ENCODE peak calls at places on chromosomes 2 and 18, in four cellular contexts. I, E, A and U are unnamed samples.

GRCh38 chr2:133908171-133908570 is 339.9 kb upstream of the NCKAP5 start:
- DNase-seq in I (no peak), A (no peak), E (no peak), U (no peak)

GRCh38 chr2:72015281-72015680 is 132.4 kb downstream of the CYP26B1 start:
- DNase-seq in E (no peak), A (peak; percentile 29), I (no peak), U (no peak)

GRCh38 chr2:8976419-8976818 is 27.1 kb downstream of the MBOAT2 start:
- DNase-seq in I (no peak), A (peak; percentile 55), E (no peak), U (no peak)

GRCh38 chr2:106953236-106953635 is 67.3 kb upstream of the ST6GAL2 start:
- DNase-seq in E (no peak), A (no peak), I (no peak), U (no peak)

GRCh38 chr18:3594760-3595241 is 144.8 kb downstream of the TGIF1 start:
- DNase-seq in E (no peak), I (no peak), A (peak; percentile 78), U (peak; percentile 64)

GRCh38 chr2:196077821-196078220 is 9.2 kb upstream of the DNAH7 start:
- DNase-seq in I (no peak), A (no peak), E (no peak), U (no peak)

GRCh38 chr2:134508396-134508795 is 210.4 kb downstream of the TMEM163 start:
- DNase-seq in A (no peak), I (no peak), E (no peak), U (no peak)

GRCh38 chr2:197054437-197054836 is 127.9 kb upstream of the PGAP1 start:
- DNase-seq in A (no peak), E (no peak), I (no peak), U (no peak)

GRCh38 chr18:79481041-79481790 is 85.5 kb downstream of the NFATC1 start:
- DNase-seq in A (no peak), I (peak; percentile 9), E (no peak), U (no peak)

GRCh38 chr2:224882291-224883171 is 159.7 kb downstream of the DOCK10 start:
- DNase-seq in A (peak; percentile 74), I (no peak), E (peak; percentile 61), U (no peak)

GRCh38 chr2:40315684-40316083 is 136.2 kb downstream of the SLC8A1 start:
- DNase-seq in E (no peak), I (no peak), A (peak; percentile 72), U (no peak)

GRCh38 chr2:48694143-48694542 is 61.4 kb downstream of the LHCGR start:
- DNase-seq in I (no peak), E (no peak), A (peak; percentile 19), U (no peak)

GRCh38 chr2:134375935-134376334 is 122.1 kb downstream of the MGAT5 start:
- DNase-seq in E (peak; percentile 45), A (peak; percentile 69), I (no peak), U (peak; percentile 58)

GRCh38 chr18:79434611-79435010 is 38.9 kb downstream of the NFATC1 start:
- DNase-seq in E (no peak), A (no peak), I (no peak), U (no peak)

GRCh38 chr2:108967757-108968156 is 21.3 kb downstream of the EDAR start:
- DNase-seq in A (no peak), I (no peak), E (no peak), U (no peak)

GRCh38 chr2:41937464-41937861 is 110.4 kb upstream of the PKDCC start:
- DNase-seq in E (no peak), A (peak; percentile 58), I (no peak), U (peak; percentile 86)

GRCh38 chr2:99420751-99421299 is 69.0 kb downstream of the REV1 start:
- DNase-seq in A (no peak), I (no peak), E (no peak), U (no peak)

GRCh38 chr18:51020536-51020935 is 9.5 kb upstream of the SMAD4 start:
- DNase-seq in E (no peak), A (no peak), I (no peak), U (no peak)

GRCh38 chr2:120684691-120685402 is 50.8 kb upstream of the GLI2 start:
- DNase-seq in I (no peak), A (peak; percentile 55), E (no peak), U (peak; percentile 25)

GRCh38 chr2:161625314-161625919 is 1.2 kb downstream of the SLC4A10 start:
- DNase-seq in I (no peak), E (no peak), A (no peak), U (peak; percentile 88)

GRCh38 chr2:24907106-24907505 is 12.9 kb downstream of the ADCY3 start:
- DNase-seq in E (no peak), I (no peak), A (peak; percentile 43), U (peak; percentile 7)

GRCh38 chr2:113896791-113897190 is 6.9 kb downstream of the ACTR3 start:
- DNase-seq in I (no peak), A (peak; percentile 56), E (no peak), U (no peak)

GRCh38 chr2:236012155-236012554 is 156.0 kb downstream of the GBX2 start:
- DNase-seq in I (no peak), A (no peak), E (no peak), U (no peak)

GRCh38 chr2:234904785-234905184 is 47.0 kb upstream of the SH3BP4 start:
- DNase-seq in A (no peak), E (no peak), I (no peak), U (no peak)

GRCh38 chr2:177923323-177923722 is 149.3 kb downstream of the PDE11A start:
- DNase-seq in A (no peak), E (no peak), I (no peak), U (no peak)

GRCh38 chr18:24935008-24935407 is 417.0 kb downstream of the ZNF521 start:
- DNase-seq in A (no peak), I (no peak), E (no peak), U (no peak)

GRCh38 chr2:43370146-43370545 is 143.7 kb upstream of the ZFP36L2 start:
- DNase-seq in A (no peak), E (no peak), I (no peak), U (no peak)

GRCh38 chr2:122481717-122482116 is 726.3 kb downstream of the TSN start:
- DNase-seq in I (no peak), E (no peak), A (peak; percentile 42), U (no peak)

GRCh38 chr2:225889452-225889851 is 489.9 kb downstream of the NYAP2 start:
- DNase-seq in E (peak; percentile 68), A (peak; percentile 81), I (no peak), U (no peak)

GRCh38 chr2:54478899-54479298 is 22.8 kb downstream of the SPTBN1 start:
- DNase-seq in A (no peak), I (no peak), E (no peak), U (no peak)